ENCODE peak calls at places on chromosomes 12 and 14, in six cellular contexts. One of them, this sample, is unnamed. For H3K36me3, the result is how much of the 10 kb centered on the place peaks cover.

GRCh38 chr12:107449891-107450290 is 235.7 kb upstream of the PWP1 start:
- DNase-seq in testis: no peak
- DNase-seq in esophagus squamous epithelium: no peak
- DNase-seq in heart left ventricle: no peak
- DNase-seq in stomach: no peak
- DNase-seq in IMR-90: peak
- DNase-seq in this sample: no peak

GRCh38 chr14:64507376-64508156 is 3.0 kb downstream of the ZBTB1 start:
- DNase-seq in IMR-90: peak
- DNase-seq in esophagus squamous epithelium: no peak
- DNase-seq in stomach: no peak
- DNase-seq in testis: no peak
- DNase-seq in heart left ventricle: no peak
- DNase-seq in this sample: no peak

GRCh38 chr12:32891956-32892355 is 4.6 kb downstream of the PKP2 start:
- DNase-seq in heart left ventricle: no peak
- DNase-seq in esophagus squamous epithelium: no peak
- DNase-seq in IMR-90: no peak
- DNase-seq in stomach: no peak
- DNase-seq in testis: no peak
- DNase-seq in this sample: no peak

GRCh38 chr12:12108441-12109058 is 37.8 kb downstream of the BCL2L14 start:
- DNase-seq in stomach: no peak
- DNase-seq in testis: no peak
- DNase-seq in IMR-90: no peak
- DNase-seq in heart left ventricle: no peak
- DNase-seq in esophagus squamous epithelium: no peak
- DNase-seq in this sample: no peak

GRCh38 chr14:24297190-24297964 is 2.2 kb downstream of the DHRS1 start:
- DNase-seq in IMR-90: peak
- DNase-seq in testis: no peak
- DNase-seq in stomach: no peak
- DNase-seq in esophagus squamous epithelium: no peak
- DNase-seq in heart left ventricle: no peak
- DNase-seq in this sample: no peak

GRCh38 chr12:1583421-1584078 is 10.8 kb downstream of the FBXL14 start:
- DNase-seq in testis: peak
- DNase-seq in heart left ventricle: peak
- DNase-seq in esophagus squamous epithelium: no peak
- DNase-seq in stomach: peak
- DNase-seq in IMR-90: peak
- DNase-seq in this sample: peak

GRCh38 chr14:80587096-80587724 is 354.3 kb downstream of the CEP128 start:
- DNase-seq in testis: no peak
- DNase-seq in IMR-90: peak
- DNase-seq in stomach: no peak
- DNase-seq in esophagus squamous epithelium: no peak
- DNase-seq in heart left ventricle: no peak
- DNase-seq in this sample: no peak

GRCh38 chr14:63224196-63224595 is 20.0 kb downstream of the RHOJ start:
- DNase-seq in esophagus squamous epithelium: no peak
- DNase-seq in IMR-90: no peak
- DNase-seq in stomach: no peak
- DNase-seq in testis: no peak
- DNase-seq in heart left ventricle: no peak
- DNase-seq in this sample: no peak

GRCh38 chr12:132550014-132550802 is 60.2 kb downstream of the LRCOL1 start:
- DNase-seq in IMR-90: no peak
- DNase-seq in testis: peak
- DNase-seq in heart left ventricle: no peak
- DNase-seq in stomach: no peak
- DNase-seq in esophagus squamous epithelium: no peak
- DNase-seq in this sample: peak
- H3K4me3 ChIP-seq in IMR-90: no peak
- H3K4me3 ChIP-seq in testis: no peak
- H3K4me3 ChIP-seq in heart left ventricle: no peak
- H3K4me3 ChIP-seq in stomach: no peak
- H3K4me3 ChIP-seq in esophagus squamous epithelium: no peak
- H3K4me3 ChIP-seq in this sample: no peak

GRCh38 chr14:75010472-75010871 is 7.8 kb downstream of the EIF2B2 start:
- DNase-seq in esophagus squamous epithelium: no peak
- DNase-seq in stomach: no peak
- DNase-seq in heart left ventricle: no peak
- DNase-seq in IMR-90: no peak
- DNase-seq in testis: no peak
- DNase-seq in this sample: no peak

GRCh38 chr14:75013290-75013689 is 10.6 kb downstream of the EIF2B2 start:
- DNase-seq in IMR-90: no peak
- DNase-seq in esophagus squamous epithelium: no peak
- DNase-seq in stomach: no peak
- DNase-seq in testis: peak
- DNase-seq in heart left ventricle: peak
- DNase-seq in this sample: peak

GRCh38 chr14:75011356-75012097 is 8.8 kb downstream of the EIF2B2 start:
- DNase-seq in testis: no peak
- DNase-seq in stomach: no peak
- DNase-seq in heart left ventricle: no peak
- DNase-seq in IMR-90: peak
- DNase-seq in esophagus squamous epithelium: no peak
- DNase-seq in this sample: no peak

GRCh38 chr14:75005357-75005756 is 2.6 kb downstream of the EIF2B2 start:
- DNase-seq in stomach: no peak
- DNase-seq in esophagus squamous epithelium: no peak
- DNase-seq in testis: no peak
- DNase-seq in IMR-90: no peak
- DNase-seq in heart left ventricle: no peak
- DNase-seq in this sample: no peak

DNA sequence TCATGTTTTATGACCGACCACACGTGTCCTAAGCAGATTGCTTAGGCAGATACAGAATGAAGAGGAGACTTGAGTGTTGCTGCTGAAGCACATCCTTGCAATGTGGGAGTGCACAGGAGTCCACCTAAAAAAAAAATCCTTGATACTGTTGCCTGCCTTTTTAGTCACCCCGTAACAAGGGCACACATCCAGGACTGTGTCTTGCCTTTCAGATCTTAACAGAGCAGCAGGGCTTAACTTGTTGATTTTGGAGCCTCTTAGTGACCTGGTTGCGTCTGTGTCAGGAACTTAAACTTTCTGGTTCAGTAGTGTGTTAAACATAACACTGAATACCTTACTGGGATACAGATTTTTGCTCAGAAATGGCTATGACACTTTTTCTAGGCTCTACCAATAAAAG is 6.5 kb downstream of the EIF2B2 start:
- DNase-seq in heart left ventricle: no peak
- DNase-seq in stomach: no peak
- DNase-seq in testis: no peak
- DNase-seq in IMR-90: no peak
- DNase-seq in esophagus squamous epithelium: no peak
- DNase-seq in this sample: no peak
- H3K36me3 ChIP-seq in heart left ventricle: under half
- H3K36me3 ChIP-seq in stomach: half or more
- H3K36me3 ChIP-seq in testis: under half
- H3K36me3 ChIP-seq in IMR-90: under half
- H3K36me3 ChIP-seq in esophagus squamous epithelium: under half
- H3K36me3 ChIP-seq in this sample: half or more

DNA sequence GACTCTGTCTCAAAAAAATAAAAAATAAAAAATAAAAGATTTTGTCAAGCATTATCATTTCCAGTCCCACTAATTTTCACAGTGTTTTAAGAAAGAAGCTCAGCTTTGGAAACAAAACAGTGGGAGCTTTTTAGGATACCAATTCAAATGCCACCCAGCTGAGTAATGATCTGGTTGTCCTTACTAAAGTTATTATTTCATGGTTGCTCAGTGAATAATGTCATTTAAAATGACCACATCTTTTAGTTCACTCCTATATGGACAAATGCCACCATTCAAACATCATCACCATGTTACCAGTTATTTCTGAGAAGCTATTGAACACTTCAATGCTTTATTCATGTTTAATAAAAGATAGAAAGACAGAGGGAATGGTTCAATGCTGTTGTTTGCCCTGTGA is 365.0 kb downstream of the CCER1 start:
- DNase-seq in testis: no peak
- DNase-seq in IMR-90: no peak
- DNase-seq in esophagus squamous epithelium: no peak
- DNase-seq in heart left ventricle: no peak
- DNase-seq in stomach: no peak
- DNase-seq in this sample: no peak
- TF ChIP-seq POLR2A in testis: no peak
- TF ChIP-seq POLR2A in IMR-90: no peak
- TF ChIP-seq POLR2A in esophagus squamous epithelium: no peak
- TF ChIP-seq POLR2A in heart left ventricle: no peak
- TF ChIP-seq POLR2A in stomach: no peak
- TF ChIP-seq POLR2A in this sample: no peak

GRCh38 chr12:63977441-63977840 is 132.9 kb downstream of the SRGAP1 start:
- DNase-seq in esophagus squamous epithelium: no peak
- DNase-seq in stomach: no peak
- DNase-seq in IMR-90: no peak
- DNase-seq in heart left ventricle: no peak
- DNase-seq in testis: no peak
- DNase-seq in this sample: no peak
- H3K4me3 ChIP-seq in esophagus squamous epithelium: no peak
- H3K4me3 ChIP-seq in stomach: no peak
- H3K4me3 ChIP-seq in IMR-90: no peak
- H3K4me3 ChIP-seq in heart left ventricle: no peak
- H3K4me3 ChIP-seq in testis: no peak
- H3K4me3 ChIP-seq in this sample: no peak

GRCh38 chr12:15899282-15899870 is 11.8 kb upstream of the DERA start:
- DNase-seq in stomach: no peak
- DNase-seq in IMR-90: no peak
- DNase-seq in esophagus squamous epithelium: no peak
- DNase-seq in heart left ventricle: no peak
- DNase-seq in testis: no peak
- DNase-seq in this sample: no peak
- H3K36me3 ChIP-seq in stomach: half or more
- H3K36me3 ChIP-seq in IMR-90: under half
- H3K36me3 ChIP-seq in esophagus squamous epithelium: under half
- H3K36me3 ChIP-seq in heart left ventricle: under half
- H3K36me3 ChIP-seq in testis: under half
- H3K36me3 ChIP-seq in this sample: under half

GRCh38 chr12:130835436-130835835 is 3.6 kb downstream of the STX2 start:
- DNase-seq in stomach: no peak
- DNase-seq in heart left ventricle: no peak
- DNase-seq in IMR-90: no peak
- DNase-seq in esophagus squamous epithelium: no peak
- DNase-seq in testis: no peak
- DNase-seq in this sample: no peak

GRCh38 chr12:130839770-130840355 is 813 bp upstream of the STX2 start:
- DNase-seq in esophagus squamous epithelium: no peak
- DNase-seq in testis: no peak
- DNase-seq in IMR-90: no peak
- DNase-seq in stomach: no peak
- DNase-seq in heart left ventricle: no peak
- DNase-seq in this sample: no peak

GRCh38 chr12:130838284-130838950 is 633 bp downstream of the STX2 start:
- DNase-seq in esophagus squamous epithelium: no peak
- DNase-seq in stomach: peak
- DNase-seq in testis: peak
- DNase-seq in IMR-90: no peak
- DNase-seq in heart left ventricle: peak
- DNase-seq in this sample: no peak

GRCh38 chr12:130835011-130835410 is 4.0 kb downstream of the STX2 start:
- DNase-seq in esophagus squamous epithelium: no peak
- DNase-seq in heart left ventricle: no peak
- DNase-seq in testis: no peak
- DNase-seq in stomach: no peak
- DNase-seq in IMR-90: no peak
- DNase-seq in this sample: no peak

GRCh38 chr12:130838951-130839769 is at the start of gene STX2:
- DNase-seq in esophagus squamous epithelium: peak
- DNase-seq in heart left ventricle: peak
- DNase-seq in stomach: peak
- DNase-seq in testis: peak
- DNase-seq in IMR-90: peak
- DNase-seq in this sample: peak
- TF ChIP-seq POLR2A in esophagus squamous epithelium: no peak
- TF ChIP-seq POLR2A in heart left ventricle: peak
- TF ChIP-seq POLR2A in stomach: no peak
- TF ChIP-seq POLR2A in testis: no peak
- TF ChIP-seq POLR2A in IMR-90: no peak
- TF ChIP-seq POLR2A in this sample: peak

GRCh38 chr14:103728721-103729120 is 13.1 kb downstream of the ZFYVE21 start:
- DNase-seq in heart left ventricle: no peak
- DNase-seq in esophagus squamous epithelium: no peak
- DNase-seq in IMR-90: no peak
- DNase-seq in stomach: peak
- DNase-seq in testis: no peak
- DNase-seq in this sample: no peak

GRCh38 chr14:103730490-103731035 is 15.0 kb downstream of the ZFYVE21 start:
- DNase-seq in stomach: peak
- DNase-seq in heart left ventricle: peak
- DNase-seq in esophagus squamous epithelium: no peak
- DNase-seq in IMR-90: no peak
- DNase-seq in testis: peak
- DNase-seq in this sample: peak

GRCh38 chr14:103731481-103731880 is 15.9 kb downstream of the ZFYVE21 start:
- DNase-seq in stomach: no peak
- DNase-seq in testis: no peak
- DNase-seq in IMR-90: no peak
- DNase-seq in esophagus squamous epithelium: no peak
- DNase-seq in heart left ventricle: no peak
- DNase-seq in this sample: no peak

GRCh38 chr14:103728141-103728540 is 12.5 kb downstream of the ZFYVE21 start:
- DNase-seq in heart left ventricle: no peak
- DNase-seq in esophagus squamous epithelium: no peak
- DNase-seq in testis: no peak
- DNase-seq in stomach: no peak
- DNase-seq in IMR-90: no peak
- DNase-seq in this sample: no peak

GRCh38 chr14:103729496-103730448 is 14.2 kb downstream of the ZFYVE21 start:
- DNase-seq in esophagus squamous epithelium: no peak
- DNase-seq in heart left ventricle: no peak
- DNase-seq in IMR-90: no peak
- DNase-seq in testis: no peak
- DNase-seq in stomach: no peak
- DNase-seq in this sample: no peak
- H3K4me3 ChIP-seq in esophagus squamous epithelium: no peak
- H3K4me3 ChIP-seq in heart left ventricle: no peak
- H3K4me3 ChIP-seq in IMR-90: no peak
- H3K4me3 ChIP-seq in testis: no peak
- H3K4me3 ChIP-seq in stomach: no peak
- H3K4me3 ChIP-seq in this sample: no peak

GRCh38 chr12:104562763-104563162 is 106.0 kb downstream of the CHST11 start:
- DNase-seq in stomach: no peak
- DNase-seq in heart left ventricle: no peak
- DNase-seq in IMR-90: no peak
- DNase-seq in testis: no peak
- DNase-seq in esophagus squamous epithelium: no peak
- DNase-seq in this sample: no peak
- H3K36me3 ChIP-seq in stomach: under half
- H3K36me3 ChIP-seq in heart left ventricle: under half
- H3K36me3 ChIP-seq in IMR-90: under half
- H3K36me3 ChIP-seq in testis: under half
- H3K36me3 ChIP-seq in esophagus squamous epithelium: under half
- H3K36me3 ChIP-seq in this sample: under half

GRCh38 chr12:53625946-53626701 is at the start of gene ATF7:
- DNase-seq in stomach: peak
- DNase-seq in esophagus squamous epithelium: peak
- DNase-seq in heart left ventricle: peak
- DNase-seq in IMR-90: peak
- DNase-seq in testis: peak
- DNase-seq in this sample: peak
- TF ChIP-seq POLR2A in stomach: no peak
- TF ChIP-seq POLR2A in esophagus squamous epithelium: no peak
- TF ChIP-seq POLR2A in heart left ventricle: peak
- TF ChIP-seq POLR2A in IMR-90: peak
- TF ChIP-seq POLR2A in testis: no peak
- TF ChIP-seq POLR2A in this sample: no peak

This sample was measured in adrenal gland.